ENCODE peak calls at places on chromosomes 1 and 21, in four cellular contexts. A, E, N and C are unnamed samples.

GRCh38 chr1:216388558-216388957 is 34.7 kb downstream of the USH2A start:
- DNase-seq in A (no peak), E (no peak), N (no peak), C (no peak)

GRCh38 chr1:26234644-26235384 is 814 bp downstream of the CEP85 start:
- DNase-seq in A (peak), E (no peak), N (no peak), C (peak)

GRCh38 chr1:28088168-28088961 is at the start of gene EYA3:
- DNase-seq in A (peak), E (peak), N (peak), C (peak)

GRCh38 chr1:246320286-246320685 is 186.8 kb downstream of the SMYD3 start:
- DNase-seq in A (no peak), E (no peak), N (no peak), C (no peak)

GRCh38 chr1:212980123-212980800 is 29.9 kb downstream of the VASH2 start:
- DNase-seq in A (no peak), E (peak), N (no peak), C (no peak)

GRCh38 chr1:10498231-10498630 is 23.5 kb downstream of the PEX14 start:
- DNase-seq in A (no peak), E (no peak), N (no peak), C (no peak)

GRCh38 chr1:7755448-7755847 is 15.6 kb upstream of the VAMP3 start:
- DNase-seq in A (peak), E (no peak), N (no peak), C (peak)

GRCh38 chr1:167763525-167764220 is 41.9 kb downstream of the MPZL1 start:
- DNase-seq in A (no peak), E (no peak), N (no peak), C (no peak)

GRCh38 chr21:39774252-39774651 is 29.3 kb downstream of the IGSF5 start:
- DNase-seq in A (no peak), E (no peak), N (no peak), C (no peak)

GRCh38 chr1:2208309-2209239 is 14.0 kb upstream of the FAAP20 start:
- DNase-seq in A (no peak), E (no peak), N (no peak), C (peak)

GRCh38 chr21:46202592-46203202 is 18.4 kb upstream of the SPATC1L start:
- DNase-seq in A (no peak), E (no peak), N (no peak), C (no peak)

GRCh38 chr1:26477446-26478152 is 5.4 kb downstream of the HMGN2 start:
- DNase-seq in A (no peak), E (no peak), N (no peak), C (no peak)

GRCh38 chr1:34983700-34984355 is 1.3 kb downstream of the TMEM35B start:
- DNase-seq in A (no peak), E (no peak), N (no peak), C (no peak)

GRCh38 chr1:236122176-236122575 is 20.2 kb upstream of the GPR137B start:
- DNase-seq in A (no peak), E (no peak), N (peak), C (no peak)

GRCh38 chr1:160546942-160547341 is 23.9 kb upstream of the SLAMF6 start:
- DNase-seq in A (no peak), E (no peak), N (no peak), C (no peak)

GRCh38 chr1:68111804-68112436 is 61.5 kb upstream of the DIRAS3 start:
- DNase-seq in A (no peak), E (peak), N (no peak), C (peak)

GRCh38 chr21:17250651-17251294 is 262.1 kb upstream of the CXADR start:
- DNase-seq in A (no peak), E (no peak), N (no peak), C (no peak)

GRCh38 chr1:76901158-76901767 is 34.0 kb downstream of the ST6GALNAC5 start:
- DNase-seq in A (peak), E (peak), N (peak), C (peak)

GRCh38 chr1:110255388-110255787 is 45.3 kb downstream of the KCNC4 start:
- DNase-seq in A (no peak), E (peak), N (no peak), C (no peak)

GRCh38 chr1:192158181-192158580 is at the start of gene RGS18:
- DNase-seq in A (no peak), E (no peak), N (peak), C (no peak)

GRCh38 chr1:201024251-201024998 is 911 bp upstream of the KIF21B start:
- DNase-seq in A (peak), E (no peak), N (no peak), C (no peak)

GRCh38 chr1:79441243-79441642 is 434.7 kb upstream of the ADGRL4 start:
- DNase-seq in A (no peak), E (no peak), N (no peak), C (no peak)

GRCh38 chr1:174274452-174274851 is 115.1 kb downstream of the RABGAP1L start:
- DNase-seq in A (no peak), E (no peak), N (no peak), C (no peak)

GRCh38 chr1:67713071-67713806 is 28.2 kb downstream of the GADD45A start:
- DNase-seq in A (peak), E (no peak), N (no peak), C (peak)

GRCh38 chr1:1001631-1002300 is 1.9 kb upstream of the HES4 start:
- DNase-seq in A (peak), E (peak), N (no peak), C (peak)

GRCh38 chr21:34148826-34149558 is 75.6 kb downstream of the MRPS6 start:
- DNase-seq in A (no peak), E (no peak), N (no peak), C (no peak)

DNA sequence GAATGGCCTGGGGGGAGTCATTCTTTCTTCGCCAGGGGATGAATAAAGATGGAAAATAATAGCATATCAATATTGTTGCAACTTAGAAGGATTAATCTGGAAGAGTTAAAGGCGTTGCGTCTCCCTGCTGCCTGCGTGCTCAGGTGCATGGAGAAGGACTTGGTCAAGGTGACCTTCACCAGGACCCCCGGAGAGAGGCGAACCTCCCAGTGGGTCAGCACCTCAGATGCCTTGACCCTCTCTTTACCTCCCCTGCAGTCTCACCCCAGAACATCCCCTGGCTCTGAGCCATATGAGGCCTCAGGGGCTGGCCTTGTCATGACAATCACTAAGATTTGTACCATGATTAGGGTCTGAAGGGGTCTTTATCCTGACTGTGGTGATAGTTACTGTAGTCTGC is 144.8 kb upstream of the RUNX3 start:
- DNase-seq in A (no peak), E (no peak), N (no peak), C (no peak)
- TF ChIP-seq ESRRA in A (no peak), E (no peak), N (no peak), C (no peak)

GRCh38 chr1:183595537-183595936 is 5.3 kb upstream of the NCF2 start:
- DNase-seq in A (no peak), E (no peak), N (no peak), C (no peak)
- TF ChIP-seq ESRRA in A (no peak), E (no peak), N (no peak), C (no peak)

GRCh38 chr1:226785805-226786204 is 46.7 kb upstream of the ITPKB start:
- DNase-seq in A (no peak), E (no peak), N (no peak), C (no peak)

GRCh38 chr1:226786550-226786949 is 47.5 kb upstream of the ITPKB start:
- DNase-seq in A (no peak), E (no peak), N (peak), C (no peak)

GRCh38 chr1:226784081-226785049 is 45.3 kb upstream of the ITPKB start:
- DNase-seq in A (no peak), E (no peak), N (no peak), C (no peak)

GRCh38 chr1:226781937-226782609 is 43.0 kb upstream of the ITPKB start:
- DNase-seq in A (no peak), E (no peak), N (no peak), C (no peak)

GRCh38 chr1:226783202-226783601 is 44.1 kb upstream of the ITPKB start:
- DNase-seq in A (no peak), E (no peak), N (no peak), C (no peak)
- TF ChIP-seq ESRRA in A (no peak), E (no peak), N (no peak), C (no peak)

GRCh38 chr1:215185067-215185620 is 102.6 kb downstream of the KCNK2 start:
- DNase-seq in A (no peak), E (no peak), N (no peak), C (no peak)
- TF ChIP-seq ESRRA in A (no peak), E (no peak), N (no peak), C (no peak)